ENCODE peak calls at places on chromosome 22, in seven cellular contexts. W, M, L, S, R, T and Y are unnamed samples. For H3K36me3, the result is how much of the 10 kb centered on the place peaks cover.

GRCh38 chr22:23790819-23791736 is 4.3 kb downstream of the SMARCB1 start:
- DNase-seq in W (no peak), M (no peak), L (peak), S (no peak), R (no peak), T (no peak), Y (peak)

GRCh38 chr22:36433318-36434231 is 45.8 kb upstream of the MYH9 start:
- DNase-seq in W (no peak), M (no peak), L (no peak), S (no peak), R (no peak), T (no peak), Y (no peak)

GRCh38 chr22:37282385-37282677 is at the start of gene CYTH4:
- DNase-seq in W (no peak), M (no peak), L (no peak), S (peak), R (no peak), T (peak), Y (no peak)

GRCh38 chr22:17726561-17727243 is 47.6 kb downstream of the BID start:
- DNase-seq in W (no peak), M (no peak), L (no peak), S (no peak), R (no peak), T (no peak), Y (no peak)

GRCh38 chr22:28296452-28296851 is 377.4 kb upstream of the PITPNB start:
- DNase-seq in W (no peak), M (no peak), L (no peak), S (no peak), R (no peak), T (no peak), Y (no peak)

GRCh38 chr22:27195104-27195503 is 537.7 kb downstream of the MIAT start:
- DNase-seq in W (no peak), M (no peak), L (peak), S (no peak), R (no peak), T (no peak), Y (no peak)

GRCh38 chr22:37263966-37264887 is 18.1 kb upstream of the CYTH4 start:
- DNase-seq in W (no peak), M (no peak), L (no peak), S (no peak), R (no peak), T (no peak), Y (no peak)

GRCh38 chr22:37843746-37844089 is 416 bp downstream of the ANKRD54 start:
- DNase-seq in W (peak), M (no peak), L (peak), S (peak), R (no peak), T (peak), Y (no peak)

GRCh38 chr22:31394326-31394725 is 5.1 kb upstream of the DRG1 start:
- DNase-seq in W (no peak), M (no peak), L (no peak), S (no peak), R (no peak), T (no peak), Y (no peak)

GRCh38 chr22:26884921-26885320 is 227.5 kb downstream of the MIAT start:
- DNase-seq in W (peak), M (no peak), L (no peak), S (no peak), R (no peak), T (no peak), Y (peak)

GRCh38 chr22:23399367-23400285 is 180.5 kb downstream of the IGLL1 start:
- DNase-seq in W (no peak), M (no peak), L (no peak), S (no peak), R (no peak), T (no peak), Y (no peak)

GRCh38 chr22:22576244-22576988 is 17.4 kb upstream of the PRAME start:
- DNase-seq in W (no peak), M (no peak), L (peak), S (no peak), R (no peak), T (peak), Y (no peak)

GRCh38 chr22:21697866-21698265 is 32.1 kb downstream of the PPIL2 start:
- DNase-seq in W (no peak), M (no peak), L (no peak), S (no peak), R (no peak), T (no peak), Y (peak)

GRCh38 chr22:39309881-39310714 is 9.3 kb downstream of the RPL3 start:
- DNase-seq in W (no peak), M (no peak), L (peak), S (no peak), R (no peak), T (no peak), Y (no peak)

GRCh38 chr22:49296561-49296960 is 531.1 kb downstream of the BRD1 start:
- DNase-seq in W (peak), M (no peak), L (no peak), S (no peak), R (no peak), T (no peak), Y (no peak)

GRCh38 chr22:36411589-36412258 is 24.0 kb upstream of the MYH9 start:
- DNase-seq in W (no peak), M (no peak), L (no peak), S (no peak), R (no peak), T (no peak), Y (no peak)

GRCh38 chr22:38751422-38752346 is 4.1 kb downstream of the SUN2 start:
- DNase-seq in W (no peak), M (peak), L (no peak), S (peak), R (peak), T (no peak), Y (no peak)

GRCh38 chr22:46695346-46696224 is 42.5 kb downstream of the CERK start:
- DNase-seq in W (no peak), M (no peak), L (no peak), S (no peak), R (no peak), T (no peak), Y (no peak)
- H3K36me3 ChIP-seq in W (half or more), M (under half), L (half or more), S (half or more), R (under half), T (under half), Y (under half)

GRCh38 chr22:44667829-44668189 is 34.2 kb upstream of the PRR5 start:
- DNase-seq in W (no peak), M (no peak), L (no peak), S (peak), R (no peak), T (no peak), Y (no peak)

GRCh38 chr22:44668886-44669724 is 32.9 kb upstream of the PRR5 start:
- DNase-seq in W (no peak), M (no peak), L (no peak), S (no peak), R (no peak), T (peak), Y (no peak)

GRCh38 chr22:44668190-44668885 is 33.7 kb upstream of the PRR5 start:
- DNase-seq in W (no peak), M (no peak), L (peak), S (peak), R (no peak), T (peak), Y (no peak)

GRCh38 chr22:44670220-44670983 is 31.6 kb upstream of the PRR5 start:
- DNase-seq in W (no peak), M (no peak), L (no peak), S (no peak), R (no peak), T (no peak), Y (no peak)

GRCh38 chr22:44669725-44670027 is 32.3 kb upstream of the PRR5 start:
- DNase-seq in W (no peak), M (no peak), L (peak), S (no peak), R (no peak), T (peak), Y (no peak)
- TF ChIP-seq CTCF in W (no peak), M (peak), L (peak), S (peak), R (peak), T (peak), Y (peak)

DNA sequence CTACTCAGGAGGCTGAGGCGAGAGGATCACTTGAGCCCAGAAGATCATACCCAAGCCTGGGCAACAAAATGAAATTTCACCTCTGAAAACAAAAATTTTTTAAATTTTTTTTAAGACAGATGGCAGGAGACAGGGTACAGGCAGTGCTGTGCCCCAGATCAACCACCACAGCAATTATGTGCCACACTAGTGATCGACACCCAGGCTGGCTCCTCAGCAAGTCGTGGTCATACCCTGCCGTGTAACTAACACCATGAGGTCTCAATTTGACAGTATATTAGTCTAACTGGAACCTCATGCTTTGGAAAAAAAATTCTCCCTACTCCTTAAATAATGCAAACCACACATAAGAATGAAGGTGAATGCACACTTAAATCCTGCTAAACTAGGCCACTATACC is 8.3 kb downstream of the SF3A1 start:
- DNase-seq in W (no peak), M (no peak), L (no peak), S (no peak), R (no peak), T (no peak), Y (no peak)
- H3K36me3 ChIP-seq in W (half or more), M (under half), L (half or more), S (half or more), R (half or more), T (half or more), Y (under half)

GRCh38 chr22:19970031-19970478 is 28.4 kb upstream of the TXNRD2 start:
- DNase-seq in W (no peak), M (no peak), L (no peak), S (no peak), R (no peak), T (no peak), Y (no peak)
- TF ChIP-seq CTCF in W (no peak), M (no peak), L (no peak), S (no peak), R (no peak), T (no peak), Y (no peak)